ENCODE peak calls at places on chromosomes 16 and 17, in ten cellular contexts. B is endothelial cell of umbilical vein; N is Panc1; A is small intestine; L is endodermal cell; T is tibial nerve; H is naive thymus-derived CD4-positive, alpha-beta T cell; S is CD4-positive, alpha-beta memory T cell; P is transverse colon; O is lung. M is an unnamed sample.

GRCh38 chr17:50062323-50063243 is 6.7 kb downstream of the ITGA3 start:
- DNase-seq in B (no peak), N (no peak), A (peak; percentile 89), L (peak; percentile 56), T (no peak), H (no peak), S (no peak), P (peak; percentile 88), O (peak; percentile 93), M (peak; percentile 87)

GRCh38 chr17:35404360-35404759 is 27.9 kb downstream of the SLFN12 start:
- DNase-seq in B (no peak), N (no peak), A (peak; percentile 60), L (no peak), T (no peak), H (no peak), S (no peak), P (no peak), O (no peak), M (no peak)

GRCh38 chr17:27520571-27521185 is 64.4 kb downstream of the KSR1 start:
- DNase-seq in B (no peak), N (no peak), A (no peak), L (peak; percentile 54), T (no peak), H (no peak), S (no peak), P (no peak), O (no peak), M (no peak)

GRCh38 chr17:82058855-82059249 is 6.8 kb downstream of the DUS1L start:
- DNase-seq in B (no peak), N (no peak), A (no peak), L (no peak), T (no peak), H (no peak), S (no peak), P (no peak), O (no peak), M (peak; percentile 53)

GRCh38 chr17:40095944-40096791 is 4.2 kb downstream of the NR1D1 start:
- DNase-seq in B (no peak), N (no peak), A (peak; percentile 65), L (no peak), T (peak; percentile 66), H (peak; percentile 41), S (peak; percentile 99), P (peak; percentile 73), O (peak; percentile 64), M (peak; percentile 66)

GRCh38 chr17:42188749-42189650 is 3.7 kb upstream of the HCRT start:
- DNase-seq in B (no peak), N (no peak), A (no peak), L (peak; percentile 55), T (no peak), H (no peak), S (no peak), P (no peak), O (no peak), M (no peak)

GRCh38 chr17:45970659-45971058 is 28.4 kb upstream of the STH start:
- DNase-seq in B (no peak), N (no peak), A (no peak), L (no peak), T (no peak), H (no peak), S (no peak), P (no peak), O (no peak), M (no peak)

GRCh38 chr17:42695500-42695899 is 13.2 kb downstream of the CNTNAP1 start:
- DNase-seq in B (no peak), N (no peak), A (no peak), L (no peak), T (no peak), H (no peak), S (no peak), P (no peak), O (no peak), M (no peak)

GRCh38 chr16:28821874-28822519 is 802 bp upstream of the ATXN2L start:
- DNase-seq in B (no peak), N (no peak), A (peak; percentile 16), L (peak; percentile 48), T (no peak), H (no peak), S (no peak), P (no peak), O (no peak), M (no peak)

GRCh38 chr17:3888343-3889171 is 4.3 kb downstream of the CAMKK1 start:
- DNase-seq in B (peak; percentile 80), N (no peak), A (peak; percentile 74), L (peak; percentile 90), T (peak; percentile 71), H (no peak), S (no peak), P (peak; percentile 85), O (no peak), M (peak; percentile 88)

GRCh38 chr17:30113213-30113612 is 3.4 kb upstream of the NSRP1 start:
- DNase-seq in B (no peak), N (no peak), A (peak; percentile 15), L (no peak), T (no peak), H (no peak), S (no peak), P (peak; percentile 79), O (no peak), M (no peak)

GRCh38 chr16:1494129-1494640 is 1.0 kb downstream of the TELO2 start:
- DNase-seq in B (peak; percentile 77), N (no peak), A (peak; percentile 13), L (peak; percentile 84), T (peak; percentile 26), H (no peak), S (no peak), P (peak; percentile 32), O (no peak), M (peak; percentile 71)

GRCh38 chr16:7246578-7246977 is 86.1 kb upstream of the RBFOX1 start:
- DNase-seq in B (no peak), N (no peak), A (no peak), L (peak; percentile 79), T (no peak), H (no peak), S (no peak), P (no peak), O (no peak), M (no peak)

GRCh38 chr16:68770671-68771070 is 33.6 kb downstream of the CDH1 start:
- DNase-seq in B (no peak), N (no peak), A (no peak), L (no peak), T (no peak), H (no peak), S (no peak), P (no peak), O (no peak), M (no peak)

GRCh38 chr16:79391395-79391794 is 209.1 kb downstream of the MAF start:
- DNase-seq in B (no peak), N (no peak), A (no peak), L (no peak), T (no peak), H (no peak), S (no peak), P (no peak), O (no peak), M (no peak)
- H3K4me1 ChIP-seq in B (no peaks in the 10 kb centered on the region), N (no peaks in the 10 kb centered on the region), A (no peaks in the 10 kb centered on the region), L (peaks cover 3% of the 10 kb centered on the region), T (no peaks in the 10 kb centered on the region), H (no peaks in the 10 kb centered on the region), S (no peaks in the 10 kb centered on the region), P (no peaks in the 10 kb centered on the region), O (peaks cover 3% of the 10 kb centered on the region), M (peaks cover 8% of the 10 kb centered on the region)

GRCh38 chr16:5071681-5072333 is at the start of gene ALG1:
- DNase-seq in B (peak; percentile 90), N (no peak), A (peak; percentile 87), L (peak; percentile 94), T (peak; percentile 87), H (peak; percentile 87), S (peak; percentile 88), P (peak; percentile 91), O (peak; percentile 90), M (peak; percentile 94)

GRCh38 chr16:5075637-5076036 is 4.0 kb downstream of the ALG1 start:
- DNase-seq in B (no peak), N (no peak), A (no peak), L (peak; percentile 81), T (no peak), H (no peak), S (no peak), P (no peak), O (no peak), M (no peak)

GRCh38 chr16:5072334-5073278 is 963 bp downstream of the ALG1 start:
- DNase-seq in B (no peak), N (no peak), A (no peak), L (no peak), T (no peak), H (no peak), S (no peak), P (no peak), O (no peak), M (no peak)

GRCh38 chr16:5071341-5071680 is 332 bp upstream of the ALG1 start:
- DNase-seq in B (no peak), N (no peak), A (no peak), L (no peak), T (no peak), H (no peak), S (no peak), P (no peak), O (no peak), M (no peak)

DNA sequence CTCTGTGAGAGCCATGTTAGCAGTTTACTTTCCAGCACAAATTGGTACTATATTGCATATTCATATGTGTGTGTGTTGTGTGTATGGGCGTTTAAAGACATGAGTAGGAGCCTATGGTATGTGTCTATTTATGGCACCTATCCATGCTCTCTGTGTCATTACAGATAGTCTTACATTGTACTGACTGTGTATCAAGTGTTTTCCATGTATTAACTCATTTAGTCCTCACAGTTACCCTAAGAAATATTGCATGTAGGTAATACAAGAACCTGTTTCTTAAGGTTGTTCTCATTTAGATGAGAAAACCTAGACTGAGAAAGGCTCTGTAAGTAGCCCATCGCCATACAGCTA is 1.6 kb downstream of the ALG1 start:
- DNase-seq in B (no peak), N (no peak), A (no peak), L (no peak), T (no peak), H (no peak), S (no peak), P (no peak), O (no peak), M (no peak)
- H3K27me3 ChIP-seq in B (no peaks in the 10 kb centered on the region), N (no peaks in the 10 kb centered on the region), A (no peaks in the 10 kb centered on the region), L (no peaks in the 10 kb centered on the region), T (no peaks in the 10 kb centered on the region), H (no peaks in the 10 kb centered on the region), S (no peaks in the 10 kb centered on the region), P (no peaks in the 10 kb centered on the region), O (no peaks in the 10 kb centered on the region), M (no peaks in the 10 kb centered on the region)

GRCh38 chr17:9037741-9038140 is 16.4 kb downstream of the NTN1 start:
- DNase-seq in B (no peak), N (no peak), A (no peak), L (peak; percentile 52), T (no peak), H (no peak), S (no peak), P (no peak), O (no peak), M (no peak)
- H3K4me3 ChIP-seq in B (no peak overlapping the region), N (no peak overlapping the region), A (no peak overlapping the region), L (no peak overlapping the region), T (no peak overlapping the region), H (no peak overlapping the region), S (no peak overlapping the region), P (no peak overlapping the region), O (no peak overlapping the region), M (no peak overlapping the region)

DNA sequence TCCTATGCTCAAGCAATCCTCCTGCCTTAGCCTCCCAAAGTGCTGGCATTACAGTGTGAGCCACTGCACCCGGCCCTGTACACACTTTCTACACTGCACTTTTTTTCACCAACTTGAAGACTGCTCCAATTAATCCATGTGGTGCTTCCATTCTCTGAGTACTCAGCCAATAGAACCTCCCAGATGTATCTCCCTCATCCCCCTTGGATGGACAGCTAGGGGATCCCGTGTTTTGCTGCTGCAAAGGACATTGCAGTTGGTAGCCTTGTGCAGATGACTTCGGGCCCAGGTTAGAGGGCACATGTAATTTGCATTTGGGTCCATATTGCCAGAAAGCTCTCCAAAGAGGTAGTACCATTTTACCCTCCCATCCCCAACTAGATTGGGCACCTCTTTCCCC is 59.9 kb downstream of the SREBF1 start:
- DNase-seq in B (no peak), N (no peak), A (no peak), L (no peak), T (no peak), H (no peak), S (no peak), P (no peak), O (no peak), M (no peak)
- H3K4me1 ChIP-seq in B (peaks cover 16% of the 10 kb centered on the region), N (peaks cover 38% of the 10 kb centered on the region), A (peaks cover 2% of the 10 kb centered on the region), L (peaks cover 18% of the 10 kb centered on the region), T (peaks cover 29% of the 10 kb centered on the region), H (no peaks in the 10 kb centered on the region), S (no peaks in the 10 kb centered on the region), P (peaks cover 41% of the 10 kb centered on the region), O (peaks cover 16% of the 10 kb centered on the region), M (peaks cover 67% of the 10 kb centered on the region)

M was measured in heart left ventricle.